ENCODE peak calls at places on chromosome 21, in seven cellular contexts. I is A549, Q is right atrium auricular region, J is mucosa of descending colon, Z is AG04450, W is transverse colon, V is B cell. F is an unnamed sample.

GRCh38 chr21:41821081-41821755 is 54.4 kb upstream of the RIPK4 start:
- DNase-seq in I (no peak), Q (no peak), J (no peak), Z (no peak), W (no peak), V (no peak), F (no peak)

GRCh38 chr21:43864313-43864805 is 664 bp upstream of the AGPAT3 start:
- DNase-seq in I (peak; percentile 48), Q (no peak), J (peak; percentile 80), Z (no peak), W (peak; percentile 76), V (peak; percentile 77), F (peak; percentile 77)

GRCh38 chr21:17901458-17902092 is 82.4 kb upstream of the C21orf91 start:
- DNase-seq in I (no peak), Q (no peak), J (no peak), Z (no peak), W (no peak), V (no peak), F (no peak)

GRCh38 chr21:42566524-42567180 is 53.0 kb downstream of the SLC37A1 start:
- DNase-seq in I (no peak), Q (no peak), J (no peak), Z (no peak), W (peak; percentile 3), V (no peak), F (peak; percentile 43)

GRCh38 chr21:42364304-42364865 is 1.9 kb downstream of the TFF1 start:
- DNase-seq in I (no peak), Q (no peak), J (peak; percentile 43), Z (no peak), W (no peak), V (no peak), F (no peak)

GRCh38 chr21:41128981-41129380 is 39.0 kb upstream of the BACE2 start:
- DNase-seq in I (no peak), Q (no peak), J (no peak), Z (no peak), W (no peak), V (no peak), F (no peak)

GRCh38 chr21:45867041-45867630 is 114.4 kb upstream of the COL6A1 start:
- DNase-seq in I (no peak), Q (no peak), J (no peak), Z (no peak), W (no peak), V (no peak), F (no peak)

GRCh38 chr21:45294509-45295291 is 7.0 kb upstream of the POFUT2 start:
- DNase-seq in I (no peak), Q (peak; percentile 97), J (peak; percentile 76), Z (peak; percentile 98), W (peak; percentile 78), V (no peak), F (no peak)

GRCh38 chr21:30269803-30270530 is 12.8 kb downstream of the KRTAP24-1 start:
- DNase-seq in I (no peak), Q (no peak), J (no peak), Z (no peak), W (no peak), V (no peak), F (no peak)

GRCh38 chr21:45365608-45366241 is 39.2 kb upstream of the COL18A1 start:
- DNase-seq in I (peak; percentile 73), Q (no peak), J (peak; percentile 38), Z (peak; percentile 20), W (no peak), V (no peak), F (peak; percentile 42)

GRCh38 chr21:30209571-30209970 is 6.3 kb downstream of the CLDN8 start:
- DNase-seq in I (no peak), Q (no peak), J (no peak), Z (no peak), W (no peak), V (no peak), F (no peak)

GRCh38 chr21:44090332-44090731 is 16.9 kb upstream of the PWP2 start:
- DNase-seq in I (no peak), Q (no peak), J (peak; percentile 93), Z (no peak), W (peak; percentile 91), V (peak; percentile 57), F (no peak)

GRCh38 chr21:27681841-27682240 is 715.0 kb upstream of the ADAMTS5 start:
- DNase-seq in I (no peak), Q (no peak), J (no peak), Z (no peak), W (no peak), V (no peak), F (no peak)

GRCh38 chr21:29372063-29372802 is 73.5 kb downstream of the BACH1 start:
- DNase-seq in I (peak; percentile 75), Q (peak; percentile 60), J (no peak), Z (peak; percentile 66), W (peak; percentile 42), V (peak; percentile 49), F (no peak)

GRCh38 chr21:27291006-27291405 is 324.1 kb upstream of the ADAMTS5 start:
- DNase-seq in I (no peak), Q (no peak), J (no peak), Z (no peak), W (no peak), V (no peak), F (no peak)

GRCh38 chr21:17612023-17612564 is 607 bp downstream of the BTG3 start:
- DNase-seq in I (peak; percentile 29), Q (peak; percentile 62), J (peak; percentile 76), Z (no peak), W (peak; percentile 41), V (no peak), F (peak; percentile 55)

GRCh38 chr21:37516998-37517397 is 150.4 kb downstream of the DYRK1A start:
- DNase-seq in I (no peak), Q (no peak), J (no peak), Z (no peak), W (no peak), V (no peak), F (no peak)

GRCh38 chr21:41952568-41953248 is 1.1 kb downstream of the C2CD2 start:
- DNase-seq in I (no peak), Q (no peak), J (no peak), Z (no peak), W (peak; percentile 18), V (no peak), F (no peak)

GRCh38 chr21:42624936-42625335 is 28.5 kb upstream of the PDE9A start:
- DNase-seq in I (no peak), Q (no peak), J (no peak), Z (no peak), W (no peak), V (no peak), F (no peak)

GRCh38 chr21:22468893-22469292 is 1470.7 kb downstream of the NCAM2 start:
- DNase-seq in I (no peak), Q (no peak), J (no peak), Z (no peak), W (no peak), V (no peak), F (no peak)
- TF ChIP-seq CTCF in I (no peak), Q (no peak), J (no peak), Z (no peak), W (no peak), V (no peak), F (no peak)

GRCh38 chr21:35617491-35617890 is 442.8 kb downstream of the SETD4 start:
- DNase-seq in I (no peak), Q (no peak), J (no peak), Z (no peak), W (no peak), V (no peak), F (no peak)

GRCh38 chr21:35615325-35615724 is 445.0 kb downstream of the SETD4 start:
- DNase-seq in I (no peak), Q (no peak), J (no peak), Z (no peak), W (no peak), V (no peak), F (no peak)

GRCh38 chr21:35619184-35619583 is 441.1 kb downstream of the SETD4 start:
- DNase-seq in I (no peak), Q (no peak), J (no peak), Z (no peak), W (no peak), V (no peak), F (no peak)

GRCh38 chr21:35614412-35614901 is 445.9 kb downstream of the SETD4 start:
- DNase-seq in I (no peak), Q (no peak), J (no peak), Z (no peak), W (no peak), V (no peak), F (no peak)

DNA sequence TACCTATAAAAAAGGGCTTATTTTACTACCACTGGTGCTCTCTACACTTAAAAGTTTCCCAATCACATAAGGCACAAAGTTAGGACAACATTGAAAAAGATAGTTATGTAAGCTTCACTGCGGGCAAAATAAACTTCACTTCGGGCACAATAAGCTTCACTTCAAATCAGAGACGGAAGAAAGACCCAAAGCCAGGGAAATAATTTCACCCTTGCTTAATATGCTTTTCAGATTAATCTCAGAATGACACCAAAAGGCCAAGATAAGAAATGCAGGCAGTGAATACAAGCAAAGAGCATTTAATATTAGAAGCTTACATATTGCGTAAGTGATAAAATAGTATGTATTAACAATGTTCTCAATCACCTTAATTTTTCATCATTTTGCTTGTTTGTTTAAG is 444.2 kb downstream of the SETD4 start:
- DNase-seq in I (peak; percentile 10), Q (no peak), J (no peak), Z (no peak), W (no peak), V (no peak), F (no peak)
- TF ChIP-seq CTCF in I (peak; percentile 27), Q (peak; percentile 59), J (no peak), Z (peak; percentile 55), W (peak; percentile 24), V (peak; percentile 46), F (peak; percentile 23)

GRCh38 chr21:31623664-31624063 is 35.8 kb upstream of the SOD1 start:
- DNase-seq in I (no peak), Q (no peak), J (no peak), Z (no peak), W (no peak), V (no peak), F (no peak)
- TF ChIP-seq CTCF in I (no peak), Q (no peak), J (no peak), Z (peak; percentile 21), W (no peak), V (no peak), F (no peak)

GRCh38 chr21:33128538-33128937 is 58.6 kb downstream of the OLIG1 start:
- DNase-seq in I (no peak), Q (no peak), J (no peak), Z (no peak), W (no peak), V (no peak), F (no peak)

GRCh38 chr21:33133912-33134311 is 64.0 kb downstream of the OLIG1 start:
- DNase-seq in I (no peak), Q (no peak), J (no peak), Z (no peak), W (no peak), V (no peak), F (no peak)

GRCh38 chr21:33127154-33127893 is 57.4 kb downstream of the OLIG1 start:
- DNase-seq in I (peak; percentile 59), Q (peak; percentile 62), J (no peak), Z (peak; percentile 30), W (peak; percentile 50), V (no peak), F (peak; percentile 48)

GRCh38 chr21:33135925-33136324 is 66.0 kb downstream of the OLIG1 start:
- DNase-seq in I (no peak), Q (no peak), J (no peak), Z (no peak), W (no peak), V (no peak), F (no peak)

DNA sequence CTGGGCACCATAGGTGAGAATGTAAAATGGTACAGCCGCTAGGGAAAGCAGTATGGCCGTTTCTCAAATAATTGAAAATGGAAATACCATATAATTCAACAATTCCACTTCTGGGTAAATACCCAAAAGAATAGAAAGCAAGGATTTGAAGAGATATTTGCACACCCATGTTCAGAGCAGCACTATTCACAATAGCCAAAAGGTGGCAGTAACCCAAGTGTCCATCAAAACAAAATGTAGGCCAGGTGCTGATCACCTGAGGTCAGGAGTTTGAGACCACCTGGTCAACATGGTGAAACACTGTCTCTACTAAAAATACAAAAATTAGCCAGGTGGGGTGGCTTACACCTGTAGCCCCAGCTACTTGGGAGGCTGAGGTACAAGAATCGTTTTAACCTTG is 62.1 kb downstream of the OLIG1 start:
- DNase-seq in I (no peak), Q (no peak), J (no peak), Z (no peak), W (no peak), V (no peak), F (no peak)
- TF ChIP-seq CTCF in I (peak; percentile 6), Q (no peak), J (no peak), Z (no peak), W (peak; percentile 10), V (no peak), F (no peak)

F was measured in pancreas.